ENCODE peak calls at places on chromosomes 3 and 15, in five cellular contexts. One of them, this sample, is unnamed.

GRCh38 chr3:113838631-113839209 is at the start of gene GRAMD1C:
- DNase-seq in fibroblast of lung: peak; percentile 86
- DNase-seq in bronchial epithelial cell: peak; percentile 73
- DNase-seq in hepatic stellate cell: peak; percentile 76
- DNase-seq in NCI-H524: peak; percentile 97
- DNase-seq in this sample: peak; percentile 78

GRCh38 chr15:86010398-86010797 is 69.3 kb upstream of the AGBL1 start:
- DNase-seq in fibroblast of lung: no peak
- DNase-seq in bronchial epithelial cell: no peak
- DNase-seq in hepatic stellate cell: no peak
- DNase-seq in NCI-H524: no peak
- DNase-seq in this sample: no peak

GRCh38 chr3:15055019-15055557 is 10.0 kb downstream of the MRPS25 start:
- DNase-seq in fibroblast of lung: peak; percentile 62
- DNase-seq in bronchial epithelial cell: no peak
- DNase-seq in hepatic stellate cell: peak; percentile 34
- DNase-seq in NCI-H524: no peak
- DNase-seq in this sample: no peak

GRCh38 chr3:127371846-127372245 is 84.0 kb upstream of the PRR20G start:
- DNase-seq in fibroblast of lung: no peak
- DNase-seq in bronchial epithelial cell: no peak
- DNase-seq in hepatic stellate cell: no peak
- DNase-seq in NCI-H524: peak; percentile 36
- DNase-seq in this sample: no peak

GRCh38 chr3:90036931-90037330 is 929.5 kb downstream of the EPHA3 start:
- DNase-seq in fibroblast of lung: no peak
- DNase-seq in bronchial epithelial cell: no peak
- DNase-seq in hepatic stellate cell: no peak
- DNase-seq in NCI-H524: no peak
- DNase-seq in this sample: no peak

GRCh38 chr3:134359121-134360010 is 14.9 kb downstream of the AMOTL2 start:
- DNase-seq in fibroblast of lung: no peak
- DNase-seq in bronchial epithelial cell: no peak
- DNase-seq in hepatic stellate cell: no peak
- DNase-seq in NCI-H524: peak; percentile 80
- DNase-seq in this sample: no peak

GRCh38 chr15:68631621-68632051 is 52.8 kb downstream of the CORO2B start:
- DNase-seq in fibroblast of lung: no peak
- DNase-seq in bronchial epithelial cell: no peak
- DNase-seq in hepatic stellate cell: no peak
- DNase-seq in NCI-H524: peak; percentile 84
- DNase-seq in this sample: no peak

GRCh38 chr3:98966862-98967554 is 65.5 kb upstream of the DCBLD2 start:
- DNase-seq in fibroblast of lung: peak; percentile 72
- DNase-seq in bronchial epithelial cell: peak; percentile 74
- DNase-seq in hepatic stellate cell: no peak
- DNase-seq in NCI-H524: peak; percentile 33
- DNase-seq in this sample: no peak

GRCh38 chr3:27641888-27642601 is 80.1 kb downstream of the EOMES start:
- DNase-seq in fibroblast of lung: no peak
- DNase-seq in bronchial epithelial cell: no peak
- DNase-seq in hepatic stellate cell: no peak
- DNase-seq in NCI-H524: no peak
- DNase-seq in this sample: no peak

GRCh38 chr15:85013785-85014184 is 32.1 kb downstream of the PDE8A start:
- DNase-seq in fibroblast of lung: no peak
- DNase-seq in bronchial epithelial cell: no peak
- DNase-seq in hepatic stellate cell: no peak
- DNase-seq in NCI-H524: no peak
- DNase-seq in this sample: no peak

GRCh38 chr3:158470944-158471638 is 99.9 kb upstream of the MLF1 start:
- DNase-seq in fibroblast of lung: peak; percentile 55
- DNase-seq in bronchial epithelial cell: no peak
- DNase-seq in hepatic stellate cell: no peak
- DNase-seq in NCI-H524: no peak
- DNase-seq in this sample: no peak

GRCh38 chr15:66078196-66078928 is 175.2 kb downstream of the MEGF11 start:
- DNase-seq in fibroblast of lung: no peak
- DNase-seq in bronchial epithelial cell: no peak
- DNase-seq in hepatic stellate cell: no peak
- DNase-seq in NCI-H524: peak; percentile 77
- DNase-seq in this sample: no peak

GRCh38 chr3:135751991-135752390 is 213.5 kb upstream of the PPP2R3A start:
- DNase-seq in fibroblast of lung: no peak
- DNase-seq in bronchial epithelial cell: no peak
- DNase-seq in hepatic stellate cell: no peak
- DNase-seq in NCI-H524: no peak
- DNase-seq in this sample: no peak

GRCh38 chr3:60578936-60579335 is 672.3 kb downstream of the FHIT start:
- DNase-seq in fibroblast of lung: no peak
- DNase-seq in bronchial epithelial cell: peak; percentile 93
- DNase-seq in hepatic stellate cell: no peak
- DNase-seq in NCI-H524: no peak
- DNase-seq in this sample: no peak

GRCh38 chr3:62312201-62312600 is 61.1 kb downstream of the FEZF2 start:
- DNase-seq in fibroblast of lung: no peak
- DNase-seq in bronchial epithelial cell: no peak
- DNase-seq in hepatic stellate cell: no peak
- DNase-seq in NCI-H524: no peak
- DNase-seq in this sample: no peak

GRCh38 chr15:88711806-88712205 is 73.0 kb downstream of the ISG20 start:
- DNase-seq in fibroblast of lung: no peak
- DNase-seq in bronchial epithelial cell: no peak
- DNase-seq in hepatic stellate cell: no peak
- DNase-seq in NCI-H524: no peak
- DNase-seq in this sample: no peak

GRCh38 chr3:114370537-114371174 is 76.8 kb downstream of the TIGIT start:
- DNase-seq in fibroblast of lung: no peak
- DNase-seq in bronchial epithelial cell: no peak
- DNase-seq in hepatic stellate cell: no peak
- DNase-seq in NCI-H524: no peak
- DNase-seq in this sample: no peak

GRCh38 chr3:124843068-124843467 is 44.1 kb downstream of the ITGB5 start:
- DNase-seq in fibroblast of lung: no peak
- DNase-seq in bronchial epithelial cell: no peak
- DNase-seq in hepatic stellate cell: no peak
- DNase-seq in NCI-H524: no peak
- DNase-seq in this sample: no peak

GRCh38 chr15:29133321-29133720 is 136.3 kb downstream of the NSMCE3 start:
- DNase-seq in fibroblast of lung: no peak
- DNase-seq in bronchial epithelial cell: no peak
- DNase-seq in hepatic stellate cell: no peak
- DNase-seq in NCI-H524: no peak
- DNase-seq in this sample: no peak

GRCh38 chr3:126549861-126550487 is 8.8 kb downstream of the C3orf22 start:
- DNase-seq in fibroblast of lung: no peak
- DNase-seq in bronchial epithelial cell: no peak
- DNase-seq in hepatic stellate cell: no peak
- DNase-seq in NCI-H524: no peak
- DNase-seq in this sample: no peak

GRCh38 chr15:72599855-72600464 is 54.5 kb upstream of the GOLGA6B start:
- DNase-seq in fibroblast of lung: peak; percentile 47
- DNase-seq in bronchial epithelial cell: peak; percentile 53
- DNase-seq in hepatic stellate cell: peak; percentile 56
- DNase-seq in NCI-H524: peak; percentile 57
- DNase-seq in this sample: peak; percentile 28

GRCh38 chr3:187773233-187773962 is 28.1 kb upstream of the BCL6 start:
- DNase-seq in fibroblast of lung: no peak
- DNase-seq in bronchial epithelial cell: no peak
- DNase-seq in hepatic stellate cell: no peak
- DNase-seq in NCI-H524: no peak
- DNase-seq in this sample: no peak

This sample was measured in COLO829.